ENCODE peak calls at places on chromosomes 7 and 10, in five cellular contexts. C is HCT116; P is tibial nerve; K is mammary epithelial cell; H is CD4-positive, CD25-positive, alpha-beta regulatory T cell. R is an unnamed sample. For H3K4me1, the result is how much of the 10 kb centered on the place peaks cover.

GRCh38 chr10:132883391-132883881 is 58.9 kb downstream of the CFAP46 start:
- DNase-seq in C (no peak), P (no peak), K (no peak), H (no peak), R (no peak)

GRCh38 chr10:104038537-104038936 is 47.1 kb downstream of the COL17A1 start:
- DNase-seq in C (no peak), P (no peak), K (no peak), H (no peak), R (peak)

GRCh38 chr7:150927954-150928340 is 50.2 kb downstream of the KCNH2 start:
- DNase-seq in C (peak), P (no peak), K (no peak), H (no peak), R (no peak)

GRCh38 chr7:96199421-96199820 is 122.5 kb downstream of the SLC25A13 start:
- DNase-seq in C (no peak), P (no peak), K (no peak), H (no peak), R (no peak)

GRCh38 chr10:118522791-118523498 is 72.5 kb downstream of the PRLHR start:
- DNase-seq in C (peak), P (no peak), K (peak), H (no peak), R (no peak)

GRCh38 chr7:73557397-73558257 is at the start of gene BCL7B:
- DNase-seq in C (peak), P (peak), K (peak), H (peak), R (no peak)

GRCh38 chr10:118332247-118332646 is 9.9 kb downstream of the FAM204A start:
- DNase-seq in C (no peak), P (no peak), K (no peak), H (no peak), R (no peak)

GRCh38 chr10:103610083-103610472 is 116.6 kb downstream of the NEURL1 start:
- DNase-seq in C (no peak), P (no peak), K (no peak), H (no peak), R (no peak)

GRCh38 chr10:23067939-23068775 is 27.2 kb upstream of the MSRB2 start:
- DNase-seq in C (peak), P (peak), K (peak), H (peak), R (peak)

GRCh38 chr10:11898372-11899066 is 75.4 kb downstream of the PROSER2 start:
- DNase-seq in C (peak), P (no peak), K (peak), H (no peak), R (no peak)

GRCh38 chr7:91288208-91288824 is 24.1 kb downstream of the FZD1 start:
- DNase-seq in C (peak), P (no peak), K (peak), H (no peak), R (no peak)

GRCh38 chr10:17004801-17005380 is 124.7 kb downstream of the CUBN start:
- DNase-seq in C (no peak), P (no peak), K (no peak), H (no peak), R (no peak)
- H3K27ac ChIP-seq in C (no peak), P (peak), K (no peak), H (no peak), R (peak)

GRCh38 chr10:101065479-101066145 is 3.8 kb downstream of the KAZALD1 start:
- DNase-seq in C (no peak), P (no peak), K (no peak), H (no peak), R (no peak)
- H3K4me1 ChIP-seq in C (under half), P (under half), K (under half), H (under half), R (under half)

GRCh38 chr10:70367195-70367796 is 15.1 kb downstream of the LRRC20 start:
- DNase-seq in C (no peak), P (no peak), K (no peak), H (no peak), R (no peak)

GRCh38 chr10:70364772-70365091 is 17.7 kb downstream of the LRRC20 start:
- DNase-seq in C (no peak), P (no peak), K (no peak), H (no peak), R (no peak)

GRCh38 chr10:70362357-70362756 is 20.1 kb downstream of the LRRC20 start:
- DNase-seq in C (no peak), P (no peak), K (no peak), H (no peak), R (no peak)

GRCh38 chr10:70363292-70363691 is 19.1 kb downstream of the LRRC20 start:
- DNase-seq in C (no peak), P (no peak), K (no peak), H (no peak), R (no peak)

DNA sequence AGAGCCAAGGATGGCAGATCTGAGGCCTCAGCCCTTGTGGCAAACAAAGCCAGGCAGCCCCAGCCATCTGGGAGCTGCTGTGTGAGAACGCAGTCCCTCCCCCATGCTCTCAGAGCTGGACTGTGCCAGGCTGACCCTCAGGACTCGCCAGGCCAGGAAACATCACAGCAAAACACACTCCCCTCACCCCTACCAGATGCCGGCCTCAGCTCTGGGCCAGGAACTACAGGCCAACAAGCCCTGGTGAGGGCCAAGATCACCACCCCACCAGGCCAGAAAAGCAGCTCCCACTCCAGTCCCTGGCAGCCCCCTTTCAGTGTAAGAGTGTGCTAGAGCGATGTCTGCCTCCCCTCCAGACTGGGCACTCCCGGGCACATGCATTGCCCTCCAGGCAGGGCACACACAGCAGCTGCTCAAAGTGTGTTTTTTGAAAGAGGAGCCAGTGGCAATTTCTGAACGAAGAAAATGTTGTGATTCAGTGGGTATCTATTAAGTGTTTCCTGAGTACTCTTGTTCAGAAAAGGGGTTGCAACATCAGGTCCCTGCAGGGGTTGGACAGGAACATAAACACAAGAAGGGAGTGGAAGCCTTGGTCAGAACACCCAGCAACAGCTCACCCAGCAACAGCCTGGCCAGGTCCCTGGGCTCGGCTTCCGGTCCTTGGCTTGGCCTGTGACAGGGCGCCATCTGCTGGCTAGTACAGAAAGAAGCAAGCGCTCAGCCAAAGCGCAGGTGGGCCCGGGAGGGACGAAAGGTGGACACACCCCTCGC is 18.2 kb downstream of the LRRC20 start:
- DNase-seq in C (peak), P (peak), K (peak), H (peak), R (peak)
- H3K27ac ChIP-seq in C (no peak), P (peak), K (peak), H (peak), R (peak)

DNA sequence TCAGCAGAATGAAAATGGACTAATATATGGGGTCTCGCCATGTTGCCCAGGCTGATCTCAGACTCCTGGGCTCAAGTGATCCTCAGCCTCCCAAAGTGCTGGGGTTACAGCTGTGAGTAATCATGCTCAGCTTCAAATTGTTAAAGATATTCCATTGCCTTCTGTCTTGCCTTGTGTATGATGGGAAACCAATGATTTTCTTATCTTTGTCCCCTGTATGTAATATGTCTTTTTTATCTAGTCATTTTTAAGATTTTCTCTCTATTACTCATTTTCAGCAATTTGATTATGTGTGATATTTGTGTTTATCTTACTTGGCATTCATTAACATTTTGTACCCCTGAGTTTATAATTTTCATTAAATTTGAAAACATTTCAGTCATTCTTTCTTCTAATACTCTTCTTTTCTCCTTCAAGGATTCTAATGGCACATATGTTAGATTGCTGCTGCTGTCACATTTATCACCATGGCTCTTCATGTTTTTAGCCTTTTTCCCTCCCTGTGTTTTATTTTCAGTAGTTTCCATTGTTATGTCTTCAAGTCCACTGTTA is 12.6 kb downstream of the LYZL1 start:
- DNase-seq in C (no peak), P (no peak), K (no peak), H (no peak), R (no peak)
- H3K4me1 ChIP-seq in C (under half), P (under half), K (under half), H (under half), R (under half)

GRCh38 chr10:80632742-80633141 is 95.0 kb downstream of the SH2D4B start:
- DNase-seq in C (no peak), P (no peak), K (no peak), H (no peak), R (no peak)

GRCh38 chr10:80630324-80630723 is 92.6 kb downstream of the SH2D4B start:
- DNase-seq in C (no peak), P (no peak), K (no peak), H (no peak), R (no peak)

GRCh38 chr10:80633910-80634309 is 96.2 kb downstream of the SH2D4B start:
- DNase-seq in C (no peak), P (no peak), K (no peak), H (no peak), R (no peak)

DNA sequence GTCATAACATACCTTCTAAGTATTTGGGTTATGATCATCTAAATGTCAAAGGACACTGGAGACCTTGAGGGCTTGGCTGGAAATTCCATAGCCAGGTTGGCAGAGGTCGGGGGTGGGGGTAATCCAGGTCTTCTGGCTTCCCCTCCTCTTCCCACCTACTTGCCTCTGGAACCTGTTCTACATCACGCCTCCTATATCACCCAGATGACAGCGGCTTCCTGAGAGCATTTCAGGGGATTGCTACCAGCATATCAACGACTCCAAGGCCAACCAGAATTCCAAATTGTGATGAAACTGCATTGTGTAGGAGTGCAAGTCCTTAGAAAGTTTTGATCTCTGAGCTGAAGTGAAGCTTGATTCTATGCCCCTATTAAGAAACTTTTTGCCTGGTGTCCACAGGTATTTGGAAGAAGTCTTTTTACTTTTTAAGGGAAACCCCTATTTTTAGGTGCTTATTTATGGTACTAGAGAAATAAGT is 95.7 kb downstream of the SH2D4B start:
- DNase-seq in C (no peak), P (no peak), K (no peak), H (no peak), R (no peak)
- H3K27ac ChIP-seq in C (no peak), P (no peak), K (no peak), H (no peak), R (no peak)

DNA sequence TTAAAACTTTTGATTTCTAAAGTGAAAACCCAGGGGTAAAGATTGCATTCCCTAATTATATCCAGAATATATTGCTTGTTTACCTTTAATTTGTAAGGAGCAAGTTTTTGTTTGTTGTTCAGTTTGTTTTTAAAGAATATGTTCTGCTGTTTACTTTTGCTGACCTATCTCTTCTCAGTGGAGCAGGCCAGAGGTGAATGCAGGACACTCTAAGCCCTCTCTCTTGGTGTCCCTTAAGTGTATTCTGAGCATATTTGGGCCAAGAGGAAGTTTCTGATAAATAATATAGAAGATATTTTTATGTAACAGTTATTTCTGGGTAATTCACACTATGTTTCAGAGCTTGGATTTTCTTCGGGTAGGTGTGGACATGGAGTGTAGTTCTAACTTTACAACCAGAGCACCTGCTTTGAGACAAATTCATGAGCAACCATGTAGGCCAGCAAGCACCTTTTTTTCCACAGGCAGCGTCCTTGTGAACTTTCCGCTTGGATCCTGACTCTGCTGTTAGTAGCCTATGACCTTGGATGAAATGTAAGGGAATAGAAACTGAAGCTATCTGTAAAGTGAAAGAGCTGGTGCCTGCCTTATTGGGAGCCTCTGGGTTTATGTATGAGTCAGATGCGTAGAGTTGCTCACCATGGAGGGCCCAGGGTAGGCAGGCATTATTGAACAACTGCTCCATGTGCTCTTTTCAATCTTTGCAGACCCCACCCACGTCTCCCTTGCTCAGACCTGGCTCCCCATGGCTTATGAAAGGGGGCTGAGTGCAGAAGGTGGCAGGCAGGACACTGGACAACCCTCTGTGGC is 16.1 kb downstream of the OGDH start:
- DNase-seq in C (no peak), P (no peak), K (no peak), H (no peak), R (no peak)
- H3K4me1 ChIP-seq in C (under half), P (under half), K (under half), H (half or more), R (under half)

DNA sequence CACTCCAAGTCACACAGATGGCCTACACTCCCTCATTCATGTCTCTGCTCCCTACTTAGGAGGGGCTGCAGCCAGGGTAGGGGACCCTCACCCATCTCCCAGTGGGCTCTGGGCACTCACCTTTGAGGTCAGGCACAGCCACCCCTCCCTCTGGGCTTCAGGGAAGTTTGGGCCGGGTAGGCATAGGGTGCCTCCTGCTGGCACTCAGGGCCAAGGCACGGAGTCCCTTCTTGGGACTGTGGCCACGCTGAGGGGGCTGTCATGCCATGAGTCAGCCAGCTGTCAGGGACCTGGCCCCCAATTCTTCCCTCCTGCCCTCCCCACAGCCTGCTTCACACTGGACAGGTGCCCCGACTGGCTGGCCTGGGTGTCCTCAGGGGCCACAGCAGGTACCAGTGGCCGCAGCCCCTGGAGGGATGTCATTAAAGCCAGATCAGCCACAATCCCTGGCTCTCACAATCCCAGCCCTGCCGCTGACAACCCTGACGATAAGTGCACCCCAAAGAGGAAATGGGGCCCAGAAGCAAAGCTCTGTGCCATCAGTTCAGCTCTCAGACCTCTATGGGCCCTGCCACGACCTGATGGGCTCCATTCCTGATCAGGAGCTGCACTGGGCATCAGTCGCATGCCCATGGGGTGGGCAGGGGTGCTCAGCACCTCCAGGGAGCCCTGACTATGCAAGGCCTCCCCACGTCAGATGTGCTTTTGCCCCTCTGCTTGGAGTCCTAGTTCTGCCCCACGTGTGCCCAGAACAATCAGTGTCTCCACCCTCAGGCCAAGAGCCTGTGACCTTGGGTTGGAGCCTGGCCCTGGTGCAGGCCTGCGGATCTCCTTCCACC is 34.1 kb upstream of the RET start:
- DNase-seq in C (no peak), P (peak), K (no peak), H (no peak), R (peak)
- H3K27ac ChIP-seq in C (no peak), P (no peak), K (no peak), H (no peak), R (no peak)

GRCh38 chr10:78566216-78567135 is 502.3 kb upstream of the ZMIZ1 start:
- DNase-seq in C (no peak), P (no peak), K (no peak), H (no peak), R (no peak)
- H3K4me1 ChIP-seq in C (under half), P (under half), K (under half), H (under half), R (under half)

DNA sequence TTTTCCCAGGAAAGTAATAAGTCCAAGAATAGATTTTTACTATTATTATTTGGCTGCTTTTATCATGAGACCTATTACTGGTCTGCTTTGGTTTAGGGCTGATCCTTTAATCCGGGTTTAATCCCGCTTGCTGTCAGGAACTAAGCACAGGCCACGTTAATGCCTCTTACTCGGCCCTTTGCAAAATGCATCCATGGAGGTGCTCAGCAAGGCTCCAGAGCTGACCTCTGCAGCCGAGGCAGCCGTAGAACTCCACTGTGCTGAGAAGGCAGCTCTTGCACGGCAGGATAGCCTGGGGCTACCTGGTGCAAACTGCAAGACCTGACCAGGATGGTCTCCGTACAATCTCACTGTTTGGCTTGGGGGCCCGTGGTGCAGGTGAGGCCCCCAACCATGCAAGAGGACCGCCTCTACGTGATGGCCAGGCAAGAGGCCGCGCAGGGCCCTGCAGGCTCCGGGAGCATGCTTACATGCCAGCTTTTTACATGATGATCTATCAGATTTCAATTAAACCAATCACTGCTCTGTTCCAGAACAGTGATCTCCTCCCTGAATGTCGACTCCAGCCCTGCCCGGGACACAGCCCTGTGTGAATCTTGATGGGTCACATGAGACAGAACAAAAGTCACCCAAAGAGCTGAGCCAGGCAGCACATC is 10.4 kb upstream of the CALML3 start:
- DNase-seq in C (no peak), P (no peak), K (no peak), H (no peak), R (no peak)
- H3K27ac ChIP-seq in C (no peak), P (no peak), K (no peak), H (no peak), R (no peak)

R was measured in ascending aorta.